ENCODE peak calls at places on chromosomes 1 and 21, in six cellular contexts. X, U, R, N, J and B are unnamed samples.
A peak's percentile ranks its signal among the peaks of the same experiment; 100 is the strongest.

GRCh38 chr1:36484099-36484498 is 1.4 kb upstream of the CSF3R start:
- DNase-seq in U (no peak), J (no peak), X (no peak), R (no peak), N (no peak), B (no peak)

GRCh38 chr1:243345205-243345604 is 89.4 kb downstream of the SDCCAG8 start:
- DNase-seq in U (no peak), J (no peak), R (no peak), N (no peak), X (no peak), B (no peak)

GRCh38 chr1:47617381-47618221 is 179.8 kb downstream of the FOXD2 start:
- DNase-seq in J (no peak), N (no peak), R (no peak), X (no peak), U (no peak), B (no peak)

GRCh38 chr1:113895084-113895483 is 7.7 kb upstream of the BCL2L15 start:
- DNase-seq in R (no peak), J (no peak), N (no peak), U (no peak), X (no peak), B (no peak)

GRCh38 chr1:10213186-10213585 is 2.8 kb downstream of the KIF1B start:
- DNase-seq in N (no peak), U (no peak), R (no peak), J (no peak), X (no peak), B (no peak)

GRCh38 chr1:107669996-107670395 is 295.0 kb downstream of the VAV3 start:
- DNase-seq in R (no peak), J (peak; percentile 80), N (peak; percentile 91), X (no peak), U (no peak), B (no peak)

GRCh38 chr1:55272994-55273393 is 57.8 kb upstream of the USP24 start:
- DNase-seq in R (no peak), N (no peak), X (no peak), J (no peak), U (no peak), B (no peak)

GRCh38 chr1:79781261-79781660 is 774.7 kb upstream of the ADGRL4 start:
- DNase-seq in R (no peak), J (no peak), X (no peak), N (no peak), U (no peak), B (no peak)

GRCh38 chr1:31667065-31667785 is 22.5 kb upstream of the PEF1 start:
- DNase-seq in J (no peak), N (no peak), R (no peak), U (no peak), X (no peak), B (no peak)

GRCh38 chr1:154664331-154664730 is 56.3 kb upstream of the ADAR start:
- DNase-seq in J (no peak), R (no peak), U (no peak), N (no peak), X (no peak), B (no peak)

GRCh38 chr1:227766015-227766634 is 30.9 kb downstream of the SNAP47 start:
- DNase-seq in R (no peak), N (peak; percentile 60), X (peak; percentile 74), U (no peak), J (peak; percentile 68), B (no peak)

GRCh38 chr1:231918239-231919015 is 291.8 kb downstream of the DISC1 start:
- DNase-seq in X (no peak), N (no peak), R (no peak), U (peak; percentile 8), J (peak; percentile 16), B (no peak)

GRCh38 chr1:47478090-47478489 is 40.2 kb downstream of the FOXD2 start:
- DNase-seq in X (peak; percentile 83), N (peak; percentile 79), J (peak; percentile 78), U (no peak), R (no peak), B (no peak)

GRCh38 chr1:29465755-29466154 is 229.4 kb downstream of the PTPRU start:
- DNase-seq in X (peak; percentile 31), R (no peak), N (no peak), J (no peak), U (no peak), B (no peak)

GRCh38 chr1:239718997-239719628 is 332.7 kb downstream of the CHRM3 start:
- DNase-seq in R (no peak), J (no peak), N (no peak), U (no peak), X (no peak), B (no peak)

GRCh38 chr1:205991237-205991636 is 12.0 kb downstream of the RAB7B start:
- DNase-seq in N (no peak), X (no peak), J (no peak), U (no peak), R (no peak), B (no peak)

GRCh38 chr1:57254006-57254405 is 169.9 kb downstream of the DAB1 start:
- DNase-seq in N (no peak), X (no peak), U (no peak), R (no peak), J (no peak), B (no peak)

GRCh38 chr1:227945891-227946623 is 1.7 kb downstream of the WNT9A start:
- DNase-seq in R (no peak), U (no peak), N (peak; percentile 86), X (peak; percentile 86), J (peak; percentile 79), B (peak; percentile 33)

GRCh38 chr1:6497215-6497866 is 5.9 kb upstream of the PLEKHG5 start:
- DNase-seq in X (no peak), J (peak; percentile 57), U (no peak), R (no peak), N (peak; percentile 54), B (no peak)

GRCh38 chr1:212712451-212713303 is 13.0 kb upstream of the BATF3 start:
- DNase-seq in U (no peak), J (no peak), R (no peak), N (no peak), X (no peak), B (no peak)

GRCh38 chr21:42654913-42655796 is 1.7 kb downstream of the PDE9A start:
- DNase-seq in N (no peak), R (peak; percentile 50), J (peak; percentile 65), X (no peak), U (no peak), B (no peak)

GRCh38 chr1:214568328-214568727 is 16.9 kb upstream of the PTPN14 start:
- DNase-seq in N (no peak), X (no peak), U (no peak), R (no peak), J (no peak), B (no peak)

GRCh38 chr1:214571281-214571680 is 19.9 kb upstream of the PTPN14 start:
- DNase-seq in R (no peak), X (no peak), N (no peak), J (no peak), U (no peak), B (no peak)

GRCh38 chr1:214567481-214567980 is 16.1 kb upstream of the PTPN14 start:
- DNase-seq in N (no peak), R (no peak), X (no peak), U (no peak), J (no peak), B (no peak)

GRCh38 chr1:214570442-214570841 is 19.0 kb upstream of the PTPN14 start:
- DNase-seq in R (no peak), N (no peak), J (no peak), U (no peak), X (no peak), B (no peak)

GRCh38 chr1:214569357-214570004 is 18.1 kb upstream of the PTPN14 start:
- DNase-seq in J (no peak), R (no peak), U (no peak), X (no peak), N (no peak), B (no peak)
- TF ChIP-seq POLR2AphosphoS5 in J (no peak), R (no peak), U (no peak), X (no peak), N (no peak), B (no peak)

GRCh38 chr1:917466-918091 is 6.1 kb upstream of the SAMD11 start:
- DNase-seq in X (no peak), U (no peak), N (no peak), J (no peak), R (no peak), B (no peak)
- TF ChIP-seq POLR2A in X (no peak), U (no peak), N (no peak), J (no peak), R (no peak), B (no peak)

GRCh38 chr1:119767486-119767885 is 1.2 kb downstream of the HMGCS2 start:
- DNase-seq in X (no peak), U (no peak), J (no peak), N (no peak), R (no peak), B (no peak)
- TF ChIP-seq POLR2AphosphoS5 in X (no peak), U (no peak), J (no peak), N (no peak), R (no peak), B (no peak)

GRCh38 chr1:25239681-25240541 is 7.3 kb downstream of the RSRP1 start:
- DNase-seq in X (peak; percentile 94), U (peak; percentile 93), N (peak; percentile 91), J (peak; percentile 94), R (peak; percentile 89), B (peak; percentile 86)
- TF ChIP-seq POLR2A in X (no peak), U (peak; percentile 83), N (no peak), J (peak; percentile 65), R (peak; percentile 76), B (peak; percentile 92)

GRCh38 chr1:203117611-203118575 is 9.6 kb upstream of the ADORA1 start:
- DNase-seq in X (peak; percentile 35), J (peak; percentile 71), N (peak; percentile 72), R (peak; percentile 93), U (no peak), B (peak; percentile 64)
- TF ChIP-seq POLR2AphosphoS5 in X (no peak), J (no peak), N (no peak), R (no peak), U (no peak), B (no peak)

GRCh38 chr1:220527279-220528048 is 472 bp upstream of the MARK1 start:
- DNase-seq in J (peak; percentile 29), N (no peak), X (no peak), R (peak; percentile 58), U (no peak), B (no peak)
- TF ChIP-seq POLR2A in J (peak; percentile 62), N (no peak), X (no peak), R (no peak), U (no peak), B (peak; percentile 65)

GRCh38 chr1:45499415-45499769 is 481 bp downstream of the CCDC163 start:
- DNase-seq in N (no peak), R (no peak), J (no peak), U (no peak), X (no peak), B (no peak)
- TF ChIP-seq POLR2AphosphoS5 in N (no peak), R (no peak), J (no peak), U (no peak), X (no peak), B (no peak)

GRCh38 chr1:199691540-199691939 is 336.0 kb upstream of the NR5A2 start:
- DNase-seq in R (no peak), N (no peak), X (no peak), J (no peak), U (no peak), B (no peak)
- TF ChIP-seq POLR2A in R (no peak), N (no peak), X (no peak), J (no peak), U (no peak), B (no peak)